ENCODE peak calls at places on chromosomes 4 and X, in ten cellular contexts. K is activated T-cell treated with anti-CD3 and anti-CD28 coated beads, Interleukin-2, amount 50 U/mL, for 72 hours; D is T follicular helper cell; V is activated CD8-positive, alpha-beta memory T cell treated with anti-CD3 and anti-CD28 coated beads for 48 hours; J is stimulated activated effector memory CD8-positive, alpha-beta T cell treated with anti-CD3 and anti-CD28 coated beads, Interleukin-12 subunit alpha, Interleukin-12 subunit beta, amount 100 ng/mL, for 72 hours; Q is AG08396; F is occipital lobe; Y is A549; E is pancreas; M is CD8-positive, alpha-beta memory T cell. G is an unnamed sample.

GRCh38 chrX:29044802-29045201 is 457.6 kb downstream of the IL1RAPL1 start:
- DNase-seq in K (no peak), D (no peak), V (no peak), J (no peak), Q (no peak), F (no peak), Y (no peak), E (no peak), M (no peak), G (no peak)

GRCh38 chr4:101332424-101332823 is 14.9 kb downstream of the PPP3CA start:
- DNase-seq in K (no peak), D (no peak), V (no peak), J (no peak), Q (no peak), F (no peak), Y (no peak), E (no peak), M (no peak), G (no peak)

GRCh38 chr4:114642173-114642780 is 43.7 kb downstream of the UGT8 start:
- DNase-seq in K (no peak), D (no peak), V (no peak), J (no peak), Q (no peak), F (no peak), Y (no peak), E (no peak), M (no peak), G (no peak)

GRCh38 chrX:97367149-97367548 is 483.4 kb downstream of the RPA4 start:
- DNase-seq in K (no peak), D (no peak), V (no peak), J (no peak), Q (no peak), F (no peak), Y (no peak), E (no peak), M (no peak), G (no peak)

GRCh38 chr4:53937918-53938317 is 126.5 kb downstream of the CHIC2 start:
- DNase-seq in K (no peak), D (no peak), V (no peak), J (no peak), Q (peak; percentile 36), F (no peak), Y (no peak), E (no peak), M (no peak), G (no peak)

GRCh38 chrX:1491851-1492349 is 39.2 kb upstream of the ASMTL start:
- DNase-seq in K (peak; percentile 67), D (no peak), V (no peak), J (peak; percentile 53), Q (no peak), F (no peak), Y (no peak), E (no peak), M (no peak), G (peak; percentile 86)

GRCh38 chr4:40755609-40756008 is 5.9 kb downstream of the NSUN7 start:
- DNase-seq in K (no peak), D (no peak), V (no peak), J (no peak), Q (no peak), F (no peak), Y (no peak), E (no peak), M (no peak), G (no peak)

GRCh38 chrX:24146283-24146865 is 3.2 kb upstream of the ZFX start:
- DNase-seq in K (no peak), D (no peak), V (no peak), J (no peak), Q (no peak), F (no peak), Y (no peak), E (no peak), M (no peak), G (peak; percentile 10)

GRCh38 chrX:39677987-39678840 is 419.5 kb downstream of the BCOR start:
- DNase-seq in K (no peak), D (no peak), V (no peak), J (no peak), Q (no peak), F (peak; percentile 49), Y (no peak), E (no peak), M (no peak), G (no peak)

GRCh38 chrX:71301195-71301924 is at the start of gene ITGB1BP2:
- DNase-seq in K (no peak), D (no peak), V (no peak), J (no peak), Q (peak; percentile 46), F (peak; percentile 0), Y (no peak), E (no peak), M (no peak), G (no peak)

GRCh38 chr4:104868533-104868932 is 278.1 kb upstream of the TET2 start:
- DNase-seq in K (no peak), D (no peak), V (no peak), J (no peak), Q (no peak), F (no peak), Y (no peak), E (no peak), M (no peak), G (no peak)

GRCh38 chr4:138897818-138898226 is 117.8 kb upstream of the NOCT start:
- DNase-seq in K (no peak), D (no peak), V (no peak), J (no peak), Q (peak; percentile 53), F (no peak), Y (no peak), E (no peak), M (no peak), G (no peak)

GRCh38 chr4:128461300-128462103 is 173.9 kb upstream of the PGRMC2 start:
- DNase-seq in K (no peak), D (no peak), V (no peak), J (no peak), Q (peak; percentile 50), F (peak; percentile 9), Y (no peak), E (peak; percentile 15), M (no peak), G (no peak)

GRCh38 chr4:118338981-118339765 is 13.6 kb downstream of the PRSS12 start:
- DNase-seq in K (no peak), D (no peak), V (no peak), J (no peak), Q (no peak), F (no peak), Y (no peak), E (no peak), M (no peak), G (no peak)

GRCh38 chr4:56641494-56642051 is 39.5 kb downstream of the HOPX start:
- DNase-seq in K (no peak), D (no peak), V (no peak), J (no peak), Q (peak; percentile 70), F (no peak), Y (peak; percentile 47), E (no peak), M (no peak), G (no peak)

GRCh38 chr4:37243722-37244582 is 591 bp upstream of the NWD2 start:
- DNase-seq in K (no peak), D (no peak), V (no peak), J (no peak), Q (no peak), F (no peak), Y (no peak), E (no peak), M (no peak), G (no peak)

GRCh38 chr4:156396534-156396933 is 442.9 kb upstream of the CTSO start:
- DNase-seq in K (no peak), D (no peak), V (no peak), J (no peak), Q (no peak), F (no peak), Y (no peak), E (no peak), M (no peak), G (no peak)

GRCh38 chr4:124980276-124980752 is 267.8 kb upstream of the ANKRD50 start:
- DNase-seq in K (no peak), D (no peak), V (no peak), J (no peak), Q (no peak), F (no peak), Y (no peak), E (no peak), M (no peak), G (no peak)

GRCh38 chr4:89024051-89024675 is 32.8 kb downstream of the FAM13A start:
- DNase-seq in K (peak; percentile 51), D (peak; percentile 49), V (no peak), J (peak; percentile 15), Q (peak; percentile 64), F (peak; percentile 15), Y (peak; percentile 30), E (peak; percentile 64), M (peak; percentile 30), G (peak; percentile 26)

GRCh38 chrX:11080721-11081120 is 30.4 kb upstream of the HCCS start:
- DNase-seq in K (no peak), D (no peak), V (no peak), J (no peak), Q (no peak), F (no peak), Y (no peak), E (no peak), M (no peak), G (no peak)

GRCh38 chr4:123823244-123823643 is 426.6 kb downstream of the SPRY1 start:
- DNase-seq in K (no peak), D (no peak), V (no peak), J (no peak), Q (no peak), F (no peak), Y (no peak), E (no peak), M (no peak), G (no peak)

G was measured in T-helper 1 cell.